ENCODE peak calls at places on chromosomes 1 and 21, in eight cellular contexts. W, H, P, V, S, O, Z and B are unnamed samples.

GRCh38 chr1:199298825-199299224 is 660.0 kb downstream of the PTPRC start:
- DNase-seq in O (no peak), V (no peak), P (peak; percentile 81), S (no peak), W (no peak), Z (no peak), H (no peak), B (no peak)

GRCh38 chr1:6796095-6796494 is 10.8 kb downstream of the CAMTA1 start:
- DNase-seq in P (no peak), S (no peak), O (no peak), H (no peak), V (no peak), W (no peak), Z (no peak), B (no peak)

GRCh38 chr1:54405894-54406293 is 300 bp downstream of the SSBP3 start:
- DNase-seq in Z (no peak), S (peak; percentile 81), P (no peak), V (no peak), O (no peak), W (no peak), H (no peak), B (no peak)

GRCh38 chr21:37712204-37712934 is 203.9 kb downstream of the KCNJ6 start:
- DNase-seq in W (peak; percentile 67), Z (peak; percentile 50), H (no peak), S (no peak), P (peak; percentile 89), V (peak; percentile 84), O (peak; percentile 74), B (peak; percentile 61)

GRCh38 chr1:74467786-74468377 is 44.5 kb downstream of the LRRC53 start:
- DNase-seq in S (no peak), W (no peak), Z (no peak), V (no peak), H (no peak), P (peak; percentile 41), O (no peak), B (no peak)

GRCh38 chr1:41478118-41478748 is 6.2 kb downstream of the EDN2 start:
- DNase-seq in W (no peak), V (no peak), Z (no peak), P (no peak), H (no peak), O (no peak), S (peak; percentile 54), B (no peak)

GRCh38 chr1:224737353-224737727 is 121.2 kb downstream of the CNIH3 start:
- DNase-seq in W (no peak), P (no peak), Z (no peak), S (no peak), H (no peak), O (no peak), V (no peak), B (no peak)

GRCh38 chr1:192805832-192806323 is 3.0 kb upstream of the RGS2 start:
- DNase-seq in O (peak; percentile 84), S (no peak), H (no peak), V (peak; percentile 36), Z (no peak), P (peak; percentile 94), W (no peak), B (peak; percentile 56)

GRCh38 chr1:26027716-26028489 is 6.3 kb downstream of the EXTL1 start:
- DNase-seq in O (no peak), Z (no peak), P (no peak), V (no peak), H (no peak), S (no peak), W (no peak), B (no peak)

GRCh38 chr1:40385437-40386310 is 12.1 kb downstream of the SMAP2 start:
- DNase-seq in O (no peak), W (no peak), P (no peak), S (no peak), Z (no peak), V (no peak), H (peak; percentile 34), B (peak; percentile 75)

GRCh38 chr1:235999259-235999925 is 65.5 kb downstream of the NID1 start:
- DNase-seq in S (no peak), Z (no peak), W (peak; percentile 55), O (peak; percentile 81), P (peak; percentile 73), V (no peak), H (peak; percentile 58), B (no peak)

GRCh38 chr1:151399890-151400235 is 490 bp downstream of the PSMB4 start:
- DNase-seq in Z (no peak), W (no peak), P (peak; percentile 56), V (peak; percentile 59), O (no peak), S (no peak), H (no peak), B (peak; percentile 32)

GRCh38 chr1:151403612-151404011 is 4.2 kb downstream of the PSMB4 start:
- DNase-seq in O (no peak), Z (no peak), V (no peak), S (no peak), P (no peak), H (no peak), W (no peak), B (no peak)

GRCh38 chr1:151401860-151402259 is 2.5 kb downstream of the PSMB4 start:
- DNase-seq in S (no peak), W (no peak), P (no peak), H (no peak), O (no peak), V (no peak), Z (no peak), B (no peak)

GRCh38 chr1:151402764-151403163 is 3.4 kb downstream of the PSMB4 start:
- DNase-seq in P (no peak), W (no peak), O (no peak), H (no peak), Z (no peak), V (no peak), S (no peak), B (no peak)

DNA sequence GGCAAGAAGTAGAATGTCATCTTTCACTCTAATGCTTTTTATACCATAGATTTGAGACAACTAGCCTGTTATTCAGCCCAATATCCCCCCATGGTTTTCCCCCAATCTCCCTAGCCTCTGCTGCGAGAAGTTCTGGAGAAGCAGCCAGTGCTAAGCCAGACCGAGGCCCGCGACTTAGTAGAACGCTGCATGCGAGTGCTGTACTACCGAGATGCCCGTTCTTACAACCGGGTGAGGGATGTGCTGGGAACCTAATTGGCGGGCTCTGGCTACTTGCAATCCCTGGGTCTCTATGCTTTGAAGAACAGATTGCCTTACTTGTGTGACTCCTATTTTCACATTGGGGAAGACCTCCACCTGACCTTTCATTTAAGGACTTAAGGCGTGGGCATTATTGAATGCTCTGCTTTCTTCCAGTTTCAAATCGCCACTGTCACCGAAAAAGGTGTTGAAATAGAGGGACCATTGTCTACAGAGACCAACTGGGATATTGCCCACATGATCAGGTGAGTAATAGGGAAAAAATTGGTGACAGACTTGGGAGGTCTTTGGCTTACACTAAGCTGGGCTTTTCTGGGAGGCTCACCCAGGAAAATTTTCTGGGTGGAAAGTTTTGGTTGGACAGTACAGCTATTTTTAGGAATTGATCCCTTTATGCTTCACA is 1.9 kb downstream of the PSMB4 start:
- DNase-seq in W (no peak), H (no peak), O (no peak), Z (no peak), V (no peak), S (no peak), P (peak; percentile 14), B (no peak)
- H3K4me3 ChIP-seq in W (no peak overlapping the region), H (no peak overlapping the region), O (peak overlapping the region; percentile 69), Z (peak overlapping the region; percentile 95), V (no peak overlapping the region), S (no peak overlapping the region), P (peak overlapping the region; percentile 100), B (no peak overlapping the region)

GRCh38 chr1:183505338-183506089 is 33.2 kb downstream of the SMG7 start:
- DNase-seq in O (no peak), H (no peak), W (no peak), P (no peak), S (no peak), Z (no peak), V (peak; percentile 7), B (no peak)
- H3K4me3 ChIP-seq in O (no peak overlapping the region), H (no peak overlapping the region), W (no peak overlapping the region), P (no peak overlapping the region), S (no peak overlapping the region), Z (no peak overlapping the region), V (no peak overlapping the region), B (no peak overlapping the region)

GRCh38 chr1:155198547-155198906 is 9.2 kb downstream of the THBS3 start:
- DNase-seq in V (no peak), W (no peak), S (peak; percentile 36), H (no peak), O (no peak), Z (no peak), P (no peak), B (no peak)

GRCh38 chr1:155195201-155196102 is 12.2 kb downstream of the THBS3 start:
- DNase-seq in Z (no peak), W (no peak), V (no peak), S (peak; percentile 22), P (peak; percentile 50), H (no peak), O (no peak), B (no peak)

GRCh38 chr1:155196103-155196892 is 11.4 kb downstream of the THBS3 start:
- DNase-seq in P (no peak), Z (no peak), W (no peak), S (peak; percentile 57), V (peak; percentile 96), O (no peak), H (no peak), B (no peak)

GRCh38 chr1:155197901-155198546 is 9.7 kb downstream of the THBS3 start:
- DNase-seq in H (no peak), S (peak; percentile 53), P (no peak), O (no peak), V (no peak), W (no peak), Z (no peak), B (no peak)

DNA sequence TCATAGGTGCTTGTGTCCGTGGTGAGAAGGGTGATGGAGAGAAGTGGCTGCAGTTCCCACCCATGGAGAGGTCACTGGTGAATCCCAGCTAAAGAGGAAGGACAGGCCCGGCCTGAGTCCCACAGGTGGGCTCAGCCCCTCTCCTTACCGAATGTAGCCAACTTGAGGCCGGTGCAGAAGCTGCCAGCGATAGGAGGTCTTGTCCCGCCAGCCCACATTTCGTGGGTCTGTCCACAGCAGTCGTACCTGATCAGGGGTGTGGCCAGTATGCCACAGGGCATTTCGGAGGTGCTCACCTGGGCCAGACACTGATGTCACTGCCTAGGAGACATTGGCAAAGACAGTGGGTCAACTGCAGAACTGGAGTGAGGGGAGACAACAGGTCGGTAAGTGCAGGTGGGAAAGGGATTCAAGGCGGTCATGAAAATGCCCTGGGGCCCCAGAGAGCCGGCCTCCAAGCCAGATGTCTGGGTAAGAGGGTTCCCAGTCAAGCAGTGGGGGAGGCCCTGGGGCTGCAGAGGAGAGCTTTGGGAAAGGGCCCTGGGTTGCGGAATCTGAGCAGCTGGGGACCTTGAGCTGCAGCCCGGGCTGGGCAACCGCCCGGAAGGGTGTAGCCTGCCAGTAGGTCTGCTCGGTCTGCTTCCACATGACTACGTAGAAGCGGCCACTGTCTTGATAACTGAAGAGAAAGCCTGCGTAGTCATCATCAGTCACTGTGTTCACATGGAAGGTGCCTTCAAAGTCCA is 10.6 kb downstream of the THBS3 start:
- DNase-seq in H (no peak), S (peak; percentile 91), Z (no peak), O (no peak), P (no peak), V (no peak), W (no peak), B (no peak)
- H3K4me3 ChIP-seq in H (no peak overlapping the region), S (no peak overlapping the region), Z (no peak overlapping the region), O (no peak overlapping the region), P (no peak overlapping the region), V (peak overlapping the region; percentile 85), W (no peak overlapping the region), B (no peak overlapping the region)

DNA sequence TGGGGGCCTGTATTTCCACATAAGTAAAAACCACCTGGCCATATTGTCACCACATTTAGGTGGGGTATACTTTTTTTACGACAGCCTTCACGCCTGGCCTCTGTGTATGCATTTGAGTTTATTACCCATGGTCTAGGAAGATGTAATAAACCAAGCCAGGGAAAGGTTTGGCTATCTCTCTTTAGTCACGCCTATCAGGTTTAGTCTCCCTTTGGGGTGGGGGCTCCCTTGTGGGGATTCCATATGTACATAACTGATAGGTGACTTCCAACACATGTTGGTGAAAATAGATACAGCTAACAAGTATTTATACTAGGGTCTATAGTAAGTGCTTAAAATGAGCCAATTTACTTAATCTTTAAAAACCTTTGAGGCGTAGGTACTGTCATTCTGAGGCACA is 4.2 kb downstream of the YBX1 start:
- DNase-seq in P (no peak), Z (no peak), H (no peak), W (no peak), S (no peak), V (no peak), O (no peak), B (peak; percentile 23)
- H3K4me3 ChIP-seq in P (peak overlapping the region; percentile 95), Z (peak overlapping the region; percentile 28), H (no peak overlapping the region), W (no peak overlapping the region), S (no peak overlapping the region), V (peak overlapping the region; percentile 89), O (no peak overlapping the region), B (no peak overlapping the region)